ENCODE peak calls at places on chromosome 10, in six cellular contexts. S is DND-41, Y is lower lobe of right lung, T is heart left ventricle, J is tibial artery, D is trophoblast cell. R is an unnamed sample.

GRCh38 chr10:61961278-61961677 is 59.8 kb downstream of the ARID5B start:
- DNase-seq in Y (no peak), J (no peak), D (no peak), S (peak), T (no peak), R (no peak)

GRCh38 chr10:75211007-75211735 is 575 bp downstream of the VDAC2 start:
- DNase-seq in Y (no peak), T (no peak), S (peak), J (no peak), D (peak), R (peak)

GRCh38 chr10:76286536-76286935 is 855.1 kb downstream of the LRMDA start:
- DNase-seq in T (no peak), S (no peak), D (no peak), Y (no peak), J (no peak), R (no peak)

GRCh38 chr10:13346912-13347234 is 1.2 kb downstream of the SEPHS1 start:
- DNase-seq in S (peak), T (no peak), Y (no peak), D (no peak), J (no peak), R (no peak)

GRCh38 chr10:125424191-125424847 is 258.6 kb downstream of the TEX36 start:
- DNase-seq in T (no peak), Y (no peak), J (no peak), D (no peak), S (no peak), R (no peak)

GRCh38 chr10:132960651-132961419 is 18.5 kb upstream of the CFAP46 start:
- DNase-seq in D (no peak), S (no peak), T (no peak), J (peak), Y (no peak), R (no peak)

GRCh38 chr10:119542990-119543813 is 683 bp upstream of the RGS10 start:
- DNase-seq in T (peak), J (peak), D (peak), Y (peak), S (peak), R (peak)

GRCh38 chr10:12262278-12262981 is 66.4 kb downstream of the CDC123 start:
- DNase-seq in D (no peak), T (no peak), J (no peak), S (peak), Y (no peak), R (no peak)

GRCh38 chr10:69093933-69094332 is 6.0 kb downstream of the SRGN start:
- DNase-seq in S (no peak), J (no peak), T (no peak), Y (no peak), D (no peak), R (no peak)

GRCh38 chr10:60089095-60089494 is 182.7 kb upstream of the CCDC6 start:
- DNase-seq in S (no peak), J (no peak), Y (no peak), D (no peak), T (no peak), R (no peak)

GRCh38 chr10:59965899-59966650 is 59.7 kb upstream of the CCDC6 start:
- DNase-seq in J (no peak), T (no peak), Y (no peak), D (peak), S (no peak), R (no peak)

GRCh38 chr10:44173558-44173894 is 211.4 kb downstream of the CXCL12 start:
- DNase-seq in J (no peak), S (no peak), T (no peak), D (no peak), Y (no peak), R (no peak)

GRCh38 chr10:86971146-86971991 is 3.1 kb downstream of the ADIRF start:
- DNase-seq in S (no peak), Y (peak), J (peak), T (peak), D (peak), R (peak)

GRCh38 chr10:109974509-109975191 is 33.1 kb upstream of the ADD3 start:
- DNase-seq in D (no peak), S (no peak), Y (no peak), J (no peak), T (no peak), R (no peak)

GRCh38 chr10:18060217-18060616 is 80.0 kb upstream of the CACNB2 start:
- DNase-seq in D (no peak), S (no peak), J (no peak), T (peak), Y (no peak), R (no peak)

GRCh38 chr10:57716884-57717283 is 550.8 kb downstream of the IPMK start:
- DNase-seq in Y (no peak), S (no peak), D (peak), T (no peak), J (no peak), R (peak)

GRCh38 chr10:75660833-75661232 is 229.4 kb downstream of the LRMDA start:
- DNase-seq in T (no peak), Y (no peak), S (no peak), J (peak), D (no peak), R (no peak)

GRCh38 chr10:84256510-84257342 is 11.9 kb downstream of the RGR start:
- DNase-seq in D (peak), S (no peak), Y (no peak), T (peak), J (no peak), R (no peak)

GRCh38 chr10:2201534-2202104 is 464.3 kb upstream of the ADARB2 start:
- DNase-seq in Y (no peak), S (no peak), J (no peak), T (no peak), D (no peak), R (no peak)

GRCh38 chr10:84548869-84549268 is 220.5 kb downstream of the CCSER2 start:
- DNase-seq in T (no peak), Y (no peak), S (no peak), D (no peak), J (no peak), R (no peak)

GRCh38 chr10:133009218-133009954 is 67.0 kb upstream of the CFAP46 start:
- DNase-seq in S (no peak), D (peak), T (peak), J (peak), Y (peak), R (peak)

GRCh38 chr10:2094171-2094570 is 356.8 kb upstream of the ADARB2 start:
- DNase-seq in Y (no peak), T (no peak), S (no peak), D (no peak), J (no peak), R (no peak)

GRCh38 chr10:119205926-119206602 is 1.3 kb upstream of the GRK5 start:
- DNase-seq in J (peak), D (no peak), Y (peak), T (peak), S (peak), R (no peak)

GRCh38 chr10:2978111-2978510 is 89.2 kb upstream of the PFKP start:
- DNase-seq in D (peak), S (peak), T (no peak), J (no peak), Y (no peak), R (peak)

GRCh38 chr10:33509231-33509871 is 174.9 kb upstream of the NRP1 start:
- DNase-seq in J (peak), T (no peak), Y (peak), D (peak), S (no peak), R (peak)

GRCh38 chr10:60521974-60522405 is 132.3 kb upstream of the ANK3 start:
- DNase-seq in T (peak), S (no peak), D (peak), J (no peak), Y (no peak), R (no peak)

GRCh38 chr10:30493609-30494530 is 59.9 kb downstream of the MAP3K8 start:
- DNase-seq in T (peak), Y (peak), D (peak), S (no peak), J (peak), R (no peak)

GRCh38 chr10:43980313-43980712 is 331.6 kb upstream of the ZNF32 start:
- DNase-seq in J (no peak), Y (no peak), D (no peak), T (no peak), S (no peak), R (no peak)

GRCh38 chr10:34333513-34333912 is 481.6 kb downstream of the PARD3 start:
- DNase-seq in J (no peak), D (no peak), S (no peak), Y (no peak), T (no peak), R (peak)

GRCh38 chr10:113071446-113071845 is 121.4 kb downstream of the TCF7L2 start:
- DNase-seq in T (peak), D (no peak), S (no peak), J (peak), Y (no peak), R (no peak)

GRCh38 chr10:126140746-126141273 is 244.4 kb downstream of the FANK1 start:
- DNase-seq in S (no peak), T (no peak), Y (no peak), D (peak), J (no peak), R (no peak)

GRCh38 chr10:116120688-116121087 is 152.3 kb downstream of the GFRA1 start:
- DNase-seq in S (no peak), D (no peak), J (no peak), Y (no peak), T (no peak), R (no peak)

GRCh38 chr10:86111902-86112301 is 254.7 kb downstream of the GRID1 start:
- DNase-seq in J (no peak), Y (no peak), S (no peak), T (no peak), D (no peak), R (no peak)

GRCh38 chr10:102280397-102281015 is 35.2 kb downstream of the GBF1 start:
- DNase-seq in T (peak), J (no peak), D (no peak), Y (no peak), S (no peak), R (no peak)

GRCh38 chr10:27223964-27224363 is 16.6 kb downstream of the ACBD5 start:
- DNase-seq in Y (no peak), S (peak), T (no peak), D (peak), J (peak), R (no peak)

GRCh38 chr10:80177781-80178636 is 27.3 kb downstream of the ANXA11 start:
- DNase-seq in J (no peak), T (no peak), S (no peak), Y (no peak), D (peak), R (no peak)

GRCh38 chr10:80173441-80173840 is 31.9 kb downstream of the ANXA11 start:
- DNase-seq in S (no peak), J (no peak), D (peak), T (no peak), Y (no peak), R (no peak)

GRCh38 chr10:80172896-80173295 is 32.4 kb downstream of the ANXA11 start:
- DNase-seq in J (no peak), S (no peak), D (peak), T (no peak), Y (no peak), R (no peak)

GRCh38 chr10:80174641-80175395 is 30.5 kb downstream of the ANXA11 start:
- DNase-seq in J (no peak), Y (no peak), S (no peak), D (no peak), T (no peak), R (no peak)

GRCh38 chr10:80176526-80176925 is 28.8 kb downstream of the ANXA11 start:
- DNase-seq in D (no peak), S (no peak), Y (no peak), T (no peak), J (no peak), R (no peak)
- H3K27ac ChIP-seq in D (no peak), S (no peak), Y (peak), T (no peak), J (no peak), R (no peak)

GRCh38 chr10:95459446-95459845 is 101.7 kb downstream of the SORBS1 start:
- DNase-seq in D (no peak), T (no peak), Y (no peak), J (no peak), S (no peak), R (no peak)
- H3K27ac ChIP-seq in D (no peak), T (peak), Y (no peak), J (peak), S (no peak), R (no peak)

GRCh38 chr10:49187950-49188761 is at the start of gene TMEM273:
- DNase-seq in Y (peak), J (peak), T (peak), S (peak), D (peak), R (no peak)
- H3K27ac ChIP-seq in Y (peak), J (peak), T (peak), S (peak), D (no peak), R (no peak)

GRCh38 chr10:71745659-71746250 is 26.2 kb upstream of the C10orf105 start:
- DNase-seq in Y (no peak), J (no peak), T (no peak), D (no peak), S (no peak), R (no peak)
- H3K27ac ChIP-seq in Y (peak), J (no peak), T (peak), D (no peak), S (peak), R (peak)

GRCh38 chr10:46998192-46998591 is 87.0 kb downstream of the PTPN20 start:
- DNase-seq in J (no peak), D (no peak), Y (no peak), S (no peak), T (no peak), R (no peak)

GRCh38 chr10:46992794-46993552 is 81.7 kb downstream of the PTPN20 start:
- DNase-seq in J (peak), Y (peak), D (peak), S (no peak), T (no peak), R (peak)

GRCh38 chr10:46999217-46999616 is 88.0 kb downstream of the PTPN20 start:
- DNase-seq in Y (no peak), S (no peak), T (no peak), D (no peak), J (no peak), R (no peak)

GRCh38 chr10:46995234-46995633 is 84.0 kb downstream of the PTPN20 start:
- DNase-seq in S (no peak), T (no peak), J (no peak), Y (no peak), D (no peak), R (no peak)

DNA sequence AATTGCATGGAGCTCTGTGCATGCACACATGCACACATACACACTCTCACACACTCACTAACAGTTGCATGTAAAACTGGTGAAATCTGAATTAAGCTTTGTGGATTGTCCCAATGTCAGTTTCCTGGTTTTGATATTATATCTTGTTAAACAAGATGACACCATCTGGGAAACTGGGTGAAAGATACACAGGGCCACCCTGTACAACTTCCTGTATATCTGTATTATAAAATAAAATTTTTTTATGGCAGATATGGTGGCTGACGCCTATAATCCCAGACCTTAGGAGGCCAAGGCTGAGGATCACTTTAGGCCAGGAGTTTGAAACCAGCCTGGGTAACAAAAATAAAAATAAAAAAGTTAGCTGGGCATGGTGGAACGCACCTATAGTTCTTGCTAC is 87.4 kb downstream of the PTPN20 start:
- DNase-seq in Y (no peak), T (no peak), J (no peak), S (no peak), D (no peak), R (no peak)
- H3K27ac ChIP-seq in Y (no peak), T (no peak), J (no peak), S (no peak), D (no peak), R (no peak)

R was measured in RWPE1.